ENCODE peak calls at places on chromosomes 4 and X, in seven cellular contexts. G is epithelial cell of esophagus; Z is K562; W is MM.1S; N is left ventricle myocardium inferior; V is natural killer cell; D is CD8-positive, alpha-beta T cell. J is an unnamed sample.

GRCh38 chr4:52824603-52825310 is 37.4 kb upstream of the RASL11B start:
- DNase-seq in G (no peak), Z (no peak), W (no peak), N (peak; percentile 46), V (no peak), D (no peak), J (no peak)

GRCh38 chr4:152488246-152488645 is 47.6 kb downstream of the FBXW7 start:
- DNase-seq in G (no peak), Z (no peak), W (no peak), N (no peak), V (no peak), D (no peak), J (no peak)

GRCh38 chrX:2784026-2784425 is 32.2 kb downstream of the XG start:
- DNase-seq in G (no peak), Z (no peak), W (no peak), N (no peak), V (no peak), D (no peak), J (no peak)

GRCh38 chrX:67720344-67720743 is 176.5 kb downstream of the AR start:
- DNase-seq in G (no peak), Z (no peak), W (no peak), N (no peak), V (no peak), D (no peak), J (no peak)

GRCh38 chrX:75156537-75156945 is 458 bp upstream of the ABCB7 start:
- DNase-seq in G (peak; percentile 0), Z (peak; percentile 15), W (no peak), N (no peak), V (no peak), D (no peak), J (no peak)

GRCh38 chr4:144343143-144343755 is 202.7 kb upstream of the GYPA start:
- DNase-seq in G (no peak), Z (no peak), W (no peak), N (no peak), V (no peak), D (no peak), J (no peak)

GRCh38 chrX:133638285-133638684 is 223.0 kb upstream of the GPC4 start:
- DNase-seq in G (peak; percentile 52), Z (no peak), W (no peak), N (no peak), V (no peak), D (no peak), J (no peak)

GRCh38 chr4:71344067-71344466 is 5.2 kb downstream of the SLC4A4 start:
- DNase-seq in G (no peak), Z (no peak), W (no peak), N (no peak), V (no peak), D (no peak), J (no peak)

GRCh38 chrX:15043538-15043937 is 170.3 kb downstream of the MOSPD2 start:
- DNase-seq in G (no peak), Z (no peak), W (no peak), N (no peak), V (no peak), D (no peak), J (no peak)

GRCh38 chr4:88522702-88523324 is 763 bp downstream of the PYURF start:
- DNase-seq in G (peak; percentile 43), Z (peak; percentile 39), W (peak; percentile 48), N (peak; percentile 26), V (no peak), D (no peak), J (no peak)

GRCh38 chr4:53431052-53431451 is 53.6 kb downstream of the FIP1L1 start:
- DNase-seq in G (no peak), Z (no peak), W (no peak), N (no peak), V (no peak), D (no peak), J (no peak)

GRCh38 chrX:17464196-17464595 is 89.2 kb downstream of the NHS start:
- DNase-seq in G (peak; percentile 71), Z (no peak), W (no peak), N (no peak), V (no peak), D (no peak), J (no peak)

GRCh38 chr4:37799941-37800554 is 26.4 kb upstream of the PGM2 start:
- DNase-seq in G (no peak), Z (no peak), W (no peak), N (no peak), V (no peak), D (no peak), J (no peak)

GRCh38 chrX:40207626-40208025 is 109.9 kb upstream of the BCOR start:
- DNase-seq in G (peak; percentile 1), Z (peak; percentile 49), W (no peak), N (no peak), V (no peak), D (no peak), J (peak; percentile 77)

GRCh38 chr4:147645099-147645498 is 27.9 kb downstream of the TMEM184C start:
- DNase-seq in G (no peak), Z (no peak), W (no peak), N (no peak), V (no peak), D (no peak), J (no peak)

GRCh38 chr4:32778025-32778424 is 2057.9 kb downstream of the PCDH7 start:
- DNase-seq in G (peak; percentile 90), Z (no peak), W (no peak), N (no peak), V (no peak), D (no peak), J (no peak)

GRCh38 chr4:3041192-3042142 is 32.9 kb downstream of the HTT-AS start:
- DNase-seq in G (peak; percentile 65), Z (no peak), W (peak; percentile 38), N (peak; percentile 60), V (peak; percentile 43), D (no peak), J (peak; percentile 84)

GRCh38 chrX:10379848-10380247 is 223.1 kb downstream of the CLCN4 start:
- DNase-seq in G (no peak), Z (no peak), W (no peak), N (no peak), V (no peak), D (no peak), J (no peak)

GRCh38 chr4:148259841-148260240 is 182.4 kb downstream of the NR3C2 start:
- DNase-seq in G (no peak), Z (no peak), W (no peak), N (no peak), V (no peak), D (no peak), J (no peak)

GRCh38 chrX:30301977-30302376 is 7.2 kb downstream of the NR0B1 start:
- DNase-seq in G (peak; percentile 58), Z (no peak), W (no peak), N (no peak), V (no peak), D (no peak), J (no peak)

GRCh38 chrX:48835524-48836329 is at the start of gene PCSK1N:
- DNase-seq in G (peak; percentile 5), Z (no peak), W (no peak), N (no peak), V (no peak), D (peak; percentile 10), J (no peak)

GRCh38 chrX:48966796-48967579 is 4.7 kb downstream of the KCND1 start:
- DNase-seq in G (no peak), Z (no peak), W (no peak), N (no peak), V (no peak), D (no peak), J (no peak)

GRCh38 chrX:135295944-135296305 is 13.4 kb upstream of the ETDC start:
- DNase-seq in G (no peak), Z (no peak), W (no peak), N (no peak), V (no peak), D (no peak), J (no peak)

DNA sequence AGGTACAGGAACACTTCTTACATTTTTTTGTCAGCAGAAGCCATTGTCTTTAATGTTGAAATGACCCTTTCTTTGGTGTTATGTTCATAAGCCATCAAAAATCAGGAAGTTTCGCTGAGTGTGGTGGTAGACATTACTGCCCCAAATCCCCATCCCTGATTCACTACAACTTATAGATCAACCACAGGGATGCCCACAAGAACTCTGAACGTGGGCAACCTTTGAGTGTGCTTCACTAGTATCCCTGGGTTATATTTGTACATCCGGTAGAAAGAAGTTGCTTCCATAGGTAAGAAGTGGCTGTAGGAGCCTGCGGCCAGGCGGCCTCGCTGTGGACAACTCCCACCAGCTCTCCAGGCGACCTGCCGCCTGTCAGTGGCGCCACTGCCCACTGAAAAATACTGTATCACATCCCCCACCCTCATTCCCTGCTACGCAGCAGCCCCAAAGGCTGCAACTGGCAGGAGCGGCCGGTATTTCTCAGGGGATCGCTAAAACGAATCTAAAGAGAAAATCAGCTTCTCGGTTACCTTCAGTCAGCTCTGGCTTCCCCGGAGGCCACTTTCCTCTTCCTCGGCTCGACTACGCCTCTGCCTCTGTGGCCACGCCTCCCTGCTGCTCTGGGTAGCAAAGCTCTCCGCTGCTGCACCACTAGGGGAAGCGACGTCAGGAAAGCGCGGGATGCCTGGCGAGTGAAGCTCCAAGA is 13.9 kb upstream of the ETDC start:
- DNase-seq in G (peak; percentile 44), Z (no peak), W (peak; percentile 79), N (peak; percentile 22), V (peak; percentile 24), D (peak; percentile 18), J (no peak)
- TF ChIP-seq CTCF in G (peak; percentile 36), Z (no peak), W (no peak), N (peak; percentile 42), V (no peak), D (no peak), J (no peak)

GRCh38 chr4:15951781-15952180 is 11.2 kb downstream of the FGFBP2 start:
- DNase-seq in G (no peak), Z (no peak), W (no peak), N (no peak), V (no peak), D (no peak), J (no peak)

GRCh38 chr4:15953625-15954024 is 9.3 kb downstream of the FGFBP2 start:
- DNase-seq in G (no peak), Z (no peak), W (no peak), N (no peak), V (no peak), D (no peak), J (no peak)

GRCh38 chr4:15958562-15958961 is 4.4 kb downstream of the FGFBP2 start:
- DNase-seq in G (no peak), Z (no peak), W (no peak), N (no peak), V (peak; percentile 27), D (no peak), J (no peak)

GRCh38 chr4:15956179-15956850 is 6.7 kb downstream of the FGFBP2 start:
- DNase-seq in G (peak; percentile 82), Z (peak; percentile 73), W (peak; percentile 83), N (peak; percentile 66), V (peak; percentile 75), D (peak; percentile 57), J (peak; percentile 83)

GRCh38 chr4:15955670-15956069 is 7.3 kb downstream of the FGFBP2 start:
- DNase-seq in G (peak; percentile 61), Z (no peak), W (peak; percentile 12), N (no peak), V (no peak), D (no peak), J (no peak)
- TF ChIP-seq CTCF in G (peak; percentile 58), Z (no peak), W (no peak), N (no peak), V (no peak), D (no peak), J (no peak)

GRCh38 chr4:176340871-176341685 is 21.3 kb downstream of the SPCS3 start:
- DNase-seq in G (peak; percentile 50), Z (peak; percentile 32), W (peak; percentile 36), N (no peak), V (no peak), D (no peak), J (no peak)
- TF ChIP-seq CTCF in G (peak; percentile 59), Z (peak; percentile 73), W (peak; percentile 62), N (peak; percentile 62), V (peak; percentile 66), D (peak; percentile 77), J (peak; percentile 74)

GRCh38 chrX:115332832-115333231 is 43.3 kb downstream of the LUZP4 start:
- DNase-seq in G (no peak), Z (no peak), W (no peak), N (no peak), V (no peak), D (no peak), J (no peak)
- TF ChIP-seq CTCF in G (no peak), Z (no peak), W (no peak), N (no peak), V (no peak), D (no peak), J (no peak)

J was measured in CD14-positive monocyte.